ENCODE peak calls at places on chromosomes 12 and 14, in ten cellular contexts. F, S, W, G, E, B, O, Q, N and X are unnamed samples.
A peak's percentile ranks its signal among the peaks of the same experiment; 100 is the strongest.

GRCh38 chr12:4850857-4851380 is 58.8 kb upstream of the KCNA1 start:
- DNase-seq in F (no peak), S (no peak), W (peak; percentile 19), G (no peak), E (no peak), B (no peak), O (no peak), Q (no peak), N (no peak), X (no peak)

GRCh38 chr14:56422703-56423213 is 156.8 kb upstream of the TMEM260 start:
- DNase-seq in F (peak; percentile 75), S (no peak), W (peak; percentile 36), G (no peak), E (peak; percentile 92), B (peak; percentile 55), O (peak; percentile 64), Q (peak; percentile 35), N (peak; percentile 56), X (peak; percentile 41)

GRCh38 chr12:40168001-40168400 is 56.8 kb upstream of the LRRK2 start:
- DNase-seq in F (no peak), S (no peak), W (no peak), G (no peak), E (no peak), B (no peak), O (no peak), Q (no peak), N (no peak), X (no peak)

GRCh38 chr12:58803893-58804292 is 116.4 kb downstream of the LRIG3 start:
- DNase-seq in F (peak; percentile 98), S (no peak), W (no peak), G (no peak), E (peak; percentile 94), B (no peak), O (no peak), Q (no peak), N (peak; percentile 14), X (no peak)

GRCh38 chr14:69008411-69008810 is 29.3 kb upstream of the ACTN1 start:
- DNase-seq in F (peak; percentile 73), S (no peak), W (no peak), G (no peak), E (peak; percentile 60), B (no peak), O (no peak), Q (no peak), N (no peak), X (no peak)

GRCh38 chr12:122868471-122869177 is 27.3 kb downstream of the VPS37B start:
- DNase-seq in F (no peak), S (no peak), W (no peak), G (no peak), E (no peak), B (no peak), O (no peak), Q (no peak), N (no peak), X (no peak)

GRCh38 chr12:25384038-25384953 is 133.6 kb upstream of the KRAS start:
- DNase-seq in F (no peak), S (no peak), W (no peak), G (no peak), E (peak; percentile 2), B (no peak), O (no peak), Q (peak; percentile 3), N (no peak), X (peak; percentile 86)

GRCh38 chr12:43292699-43293098 is 259.3 kb downstream of the ADAMTS20 start:
- DNase-seq in F (peak; percentile 85), S (no peak), W (no peak), G (no peak), E (peak; percentile 73), B (no peak), O (no peak), Q (no peak), N (no peak), X (no peak)

GRCh38 chr14:69050235-69051184 is 71.4 kb upstream of the ACTN1 start:
- DNase-seq in F (no peak), S (no peak), W (no peak), G (no peak), E (peak; percentile 64), B (no peak), O (no peak), Q (no peak), N (no peak), X (no peak)

GRCh38 chr14:95562892-95563685 is 28.2 kb downstream of the GLRX5 start:
- DNase-seq in F (no peak), S (no peak), W (no peak), G (no peak), E (peak; percentile 40), B (no peak), O (no peak), Q (no peak), N (no peak), X (no peak)

GRCh38 chr14:101137234-101137633 is 233.7 kb upstream of the RTL1 start:
- DNase-seq in F (no peak), S (no peak), W (no peak), G (no peak), E (no peak), B (no peak), O (no peak), Q (no peak), N (no peak), X (no peak)

GRCh38 chr12:53623526-53623925 is 2.7 kb downstream of the ATF7 start:
- DNase-seq in F (peak; percentile 62), S (no peak), W (no peak), G (no peak), E (peak; percentile 78), B (no peak), O (no peak), Q (no peak), N (no peak), X (no peak)

GRCh38 chr14:49921401-49921800 is 28.5 kb downstream of the ARF6 start:
- DNase-seq in F (no peak), S (no peak), W (no peak), G (no peak), E (no peak), B (no peak), O (no peak), Q (no peak), N (no peak), X (no peak)

GRCh38 chr12:124053855-124054254 is 80.8 kb downstream of the ZNF664 start:
- DNase-seq in F (peak; percentile 75), S (no peak), W (peak; percentile 82), G (no peak), E (peak; percentile 89), B (peak; percentile 44), O (peak; percentile 77), Q (no peak), N (no peak), X (peak; percentile 81)

GRCh38 chr12:114747156-114747555 is 63.2 kb upstream of the TBX3 start:
- DNase-seq in F (no peak), S (no peak), W (no peak), G (no peak), E (no peak), B (no peak), O (no peak), Q (no peak), N (no peak), X (no peak)

GRCh38 chr14:99436247-99437180 is 44.1 kb downstream of the SETD3 start:
- DNase-seq in F (peak; percentile 63), S (peak; percentile 57), W (no peak), G (no peak), E (no peak), B (no peak), O (no peak), Q (no peak), N (no peak), X (no peak)
- TF ChIP-seq CTCF in F (no peak), S (no peak), W (no peak), G (no peak), E (no peak), B (no peak), O (no peak), Q (no peak), N (no peak), X (no peak)

GRCh38 chr12:105761075-105761474 is 377.7 kb downstream of the NUAK1 start:
- DNase-seq in F (peak; percentile 68), S (no peak), W (no peak), G (no peak), E (peak; percentile 46), B (no peak), O (no peak), Q (no peak), N (no peak), X (no peak)

GRCh38 chr12:105765053-105766019 is 373.4 kb downstream of the NUAK1 start:
- DNase-seq in F (no peak), S (no peak), W (no peak), G (no peak), E (no peak), B (no peak), O (no peak), Q (no peak), N (no peak), X (no peak)

GRCh38 chr12:105769486-105769885 is 369.3 kb downstream of the NUAK1 start:
- DNase-seq in F (peak; percentile 61), S (no peak), W (no peak), G (no peak), E (no peak), B (no peak), O (no peak), Q (no peak), N (no peak), X (no peak)

GRCh38 chr12:105764216-105764835 is 374.4 kb downstream of the NUAK1 start:
- DNase-seq in F (peak; percentile 92), S (no peak), W (no peak), G (no peak), E (peak; percentile 59), B (no peak), O (no peak), Q (no peak), N (no peak), X (no peak)

GRCh38 chr12:105766029-105766428 is 372.7 kb downstream of the NUAK1 start:
- DNase-seq in F (no peak), S (no peak), W (no peak), G (no peak), E (no peak), B (no peak), O (no peak), Q (no peak), N (no peak), X (no peak)
- TF ChIP-seq CTCF in F (no peak), S (no peak), W (no peak), G (no peak), E (no peak), B (no peak), O (no peak), Q (no peak), N (no peak), X (no peak)

GRCh38 chr14:71322660-71323250 is 415.5 kb downstream of the PCNX1 start:
- DNase-seq in F (peak; percentile 56), S (peak; percentile 30), W (no peak), G (no peak), E (peak; percentile 73), B (no peak), O (no peak), Q (no peak), N (peak; percentile 26), X (no peak)
- TF ChIP-seq CTCF in F (peak; percentile 77), S (peak; percentile 36), W (peak; percentile 39), G (peak; percentile 69), E (peak; percentile 69), B (peak; percentile 35), O (no peak), Q (no peak), N (peak; percentile 57), X (peak; percentile 61)

GRCh38 chr14:76175942-76176341 is 24.2 kb downstream of the GPATCH2L start:
- DNase-seq in F (no peak), S (no peak), W (no peak), G (no peak), E (no peak), B (no peak), O (no peak), Q (no peak), N (no peak), X (no peak)

GRCh38 chr14:76186318-76187027 is 34.8 kb downstream of the GPATCH2L start:
- DNase-seq in F (no peak), S (no peak), W (no peak), G (no peak), E (no peak), B (no peak), O (no peak), Q (no peak), N (no peak), X (peak; percentile 11)

GRCh38 chr14:76181546-76181945 is 29.8 kb downstream of the GPATCH2L start:
- DNase-seq in F (no peak), S (no peak), W (no peak), G (no peak), E (peak; percentile 10), B (no peak), O (no peak), Q (no peak), N (no peak), X (no peak)
- TF ChIP-seq CTCF in F (peak; percentile 35), S (no peak), W (peak; percentile 46), G (no peak), E (peak; percentile 29), B (no peak), O (no peak), Q (no peak), N (no peak), X (no peak)